ENCODE peak calls at places on chromosomes 4 and X, in seven cellular contexts. One of them, this sample, is unnamed.
A peak's percentile ranks its signal among the peaks of the same experiment; 100 is the strongest.

GRCh38 chr4:138772366-138772765 is 243.2 kb upstream of the NOCT start:
- DNase-seq in EH: no peak
- DNase-seq in GM19239: no peak
- DNase-seq in activated T-cell treated with anti-CD3 and anti-CD28 coated beads, Interleukin-2, amount 50 U/mL, for 1 hour: no peak
- DNase-seq in cardiac muscle cell: no peak
- DNase-seq in NCI-H748 treated with DMSO at 0.1 percent for 48 hours: no peak
- DNase-seq in dermis microvascular lymphatic vessel endothelial cell: no peak
- DNase-seq in this sample: no peak

GRCh38 chr4:74018771-74019170 is 19.7 kb downstream of the CXCL3 start:
- DNase-seq in cardiac muscle cell: no peak
- DNase-seq in activated T-cell treated with anti-CD3 and anti-CD28 coated beads, Interleukin-2, amount 50 U/mL, for 1 hour: no peak
- DNase-seq in dermis microvascular lymphatic vessel endothelial cell: no peak
- DNase-seq in NCI-H748 treated with DMSO at 0.1 percent for 48 hours: no peak
- DNase-seq in GM19239: no peak
- DNase-seq in EH: no peak
- DNase-seq in this sample: no peak

GRCh38 chrX:10015711-10016515 is 48.8 kb downstream of the CLDN34 start:
- DNase-seq in EH: peak; percentile 67
- DNase-seq in NCI-H748 treated with DMSO at 0.1 percent for 48 hours: no peak
- DNase-seq in GM19239: no peak
- DNase-seq in dermis microvascular lymphatic vessel endothelial cell: peak; percentile 52
- DNase-seq in activated T-cell treated with anti-CD3 and anti-CD28 coated beads, Interleukin-2, amount 50 U/mL, for 1 hour: peak; percentile 37
- DNase-seq in cardiac muscle cell: peak; percentile 42
- DNase-seq in this sample: no peak

GRCh38 chrX:11540532-11541377 is 125.0 kb downstream of the ARHGAP6 start:
- DNase-seq in cardiac muscle cell: peak; percentile 29
- DNase-seq in GM19239: no peak
- DNase-seq in dermis microvascular lymphatic vessel endothelial cell: no peak
- DNase-seq in NCI-H748 treated with DMSO at 0.1 percent for 48 hours: no peak
- DNase-seq in EH: no peak
- DNase-seq in activated T-cell treated with anti-CD3 and anti-CD28 coated beads, Interleukin-2, amount 50 U/mL, for 1 hour: no peak
- DNase-seq in this sample: no peak

GRCh38 chr4:101701551-101701950 is 89.0 kb upstream of the BANK1 start:
- DNase-seq in dermis microvascular lymphatic vessel endothelial cell: no peak
- DNase-seq in GM19239: no peak
- DNase-seq in activated T-cell treated with anti-CD3 and anti-CD28 coated beads, Interleukin-2, amount 50 U/mL, for 1 hour: no peak
- DNase-seq in EH: no peak
- DNase-seq in NCI-H748 treated with DMSO at 0.1 percent for 48 hours: no peak
- DNase-seq in cardiac muscle cell: no peak
- DNase-seq in this sample: no peak

GRCh38 chr4:180751009-180751408 is 1492.2 kb upstream of the TENM3 start:
- DNase-seq in activated T-cell treated with anti-CD3 and anti-CD28 coated beads, Interleukin-2, amount 50 U/mL, for 1 hour: no peak
- DNase-seq in EH: no peak
- DNase-seq in cardiac muscle cell: peak; percentile 1
- DNase-seq in dermis microvascular lymphatic vessel endothelial cell: no peak
- DNase-seq in GM19239: no peak
- DNase-seq in NCI-H748 treated with DMSO at 0.1 percent for 48 hours: no peak
- DNase-seq in this sample: peak; percentile 12

GRCh38 chr4:134388351-134388750 is 186.8 kb upstream of the PABPC4L start:
- DNase-seq in EH: no peak
- DNase-seq in GM19239: no peak
- DNase-seq in dermis microvascular lymphatic vessel endothelial cell: no peak
- DNase-seq in activated T-cell treated with anti-CD3 and anti-CD28 coated beads, Interleukin-2, amount 50 U/mL, for 1 hour: no peak
- DNase-seq in NCI-H748 treated with DMSO at 0.1 percent for 48 hours: no peak
- DNase-seq in cardiac muscle cell: no peak
- DNase-seq in this sample: no peak

GRCh38 chr4:10077492-10078335 is 38.9 kb downstream of the WDR1 start:
- DNase-seq in activated T-cell treated with anti-CD3 and anti-CD28 coated beads, Interleukin-2, amount 50 U/mL, for 1 hour: peak; percentile 18
- DNase-seq in NCI-H748 treated with DMSO at 0.1 percent for 48 hours: no peak
- DNase-seq in dermis microvascular lymphatic vessel endothelial cell: peak; percentile 53
- DNase-seq in EH: no peak
- DNase-seq in cardiac muscle cell: no peak
- DNase-seq in GM19239: no peak
- DNase-seq in this sample: no peak

GRCh38 chrX:133444952-133445831 is 29.9 kb upstream of the GPC4 start:
- DNase-seq in cardiac muscle cell: peak; percentile 2
- DNase-seq in NCI-H748 treated with DMSO at 0.1 percent for 48 hours: no peak
- DNase-seq in activated T-cell treated with anti-CD3 and anti-CD28 coated beads, Interleukin-2, amount 50 U/mL, for 1 hour: no peak
- DNase-seq in GM19239: no peak
- DNase-seq in dermis microvascular lymphatic vessel endothelial cell: no peak
- DNase-seq in EH: no peak
- DNase-seq in this sample: no peak

GRCh38 chrX:37871626-37872302 is 24.4 kb upstream of the DYNLT3 start:
- DNase-seq in activated T-cell treated with anti-CD3 and anti-CD28 coated beads, Interleukin-2, amount 50 U/mL, for 1 hour: no peak
- DNase-seq in cardiac muscle cell: peak; percentile 80
- DNase-seq in GM19239: no peak
- DNase-seq in NCI-H748 treated with DMSO at 0.1 percent for 48 hours: no peak
- DNase-seq in dermis microvascular lymphatic vessel endothelial cell: peak; percentile 6
- DNase-seq in EH: peak; percentile 87
- DNase-seq in this sample: peak; percentile 85

GRCh38 chr4:172055046-172055445 is 241.8 kb downstream of the GALNTL6 start:
- DNase-seq in cardiac muscle cell: no peak
- DNase-seq in dermis microvascular lymphatic vessel endothelial cell: no peak
- DNase-seq in activated T-cell treated with anti-CD3 and anti-CD28 coated beads, Interleukin-2, amount 50 U/mL, for 1 hour: no peak
- DNase-seq in NCI-H748 treated with DMSO at 0.1 percent for 48 hours: no peak
- DNase-seq in GM19239: no peak
- DNase-seq in EH: no peak
- DNase-seq in this sample: no peak

GRCh38 chr4:72567821-72568620 is 1.0 kb downstream of the ADAMTS3 start:
- DNase-seq in activated T-cell treated with anti-CD3 and anti-CD28 coated beads, Interleukin-2, amount 50 U/mL, for 1 hour: no peak
- DNase-seq in NCI-H748 treated with DMSO at 0.1 percent for 48 hours: no peak
- DNase-seq in EH: peak; percentile 71
- DNase-seq in dermis microvascular lymphatic vessel endothelial cell: peak; percentile 55
- DNase-seq in cardiac muscle cell: peak; percentile 93
- DNase-seq in GM19239: no peak
- DNase-seq in this sample: peak; percentile 84

GRCh38 chr4:164440196-164440595 is 313.7 kb upstream of the SMIM31 start:
- DNase-seq in dermis microvascular lymphatic vessel endothelial cell: peak; percentile 1
- DNase-seq in cardiac muscle cell: no peak
- DNase-seq in EH: no peak
- DNase-seq in NCI-H748 treated with DMSO at 0.1 percent for 48 hours: no peak
- DNase-seq in GM19239: no peak
- DNase-seq in activated T-cell treated with anti-CD3 and anti-CD28 coated beads, Interleukin-2, amount 50 U/mL, for 1 hour: no peak
- DNase-seq in this sample: no peak

GRCh38 chr4:56861365-56861764 is 39.9 kb upstream of the SPINK2 start:
- DNase-seq in dermis microvascular lymphatic vessel endothelial cell: no peak
- DNase-seq in cardiac muscle cell: peak; percentile 15
- DNase-seq in EH: peak; percentile 12
- DNase-seq in GM19239: no peak
- DNase-seq in NCI-H748 treated with DMSO at 0.1 percent for 48 hours: no peak
- DNase-seq in activated T-cell treated with anti-CD3 and anti-CD28 coated beads, Interleukin-2, amount 50 U/mL, for 1 hour: no peak
- DNase-seq in this sample: no peak

GRCh38 chrX:44035576-44035975 is 62.4 kb upstream of the NDP start:
- DNase-seq in activated T-cell treated with anti-CD3 and anti-CD28 coated beads, Interleukin-2, amount 50 U/mL, for 1 hour: no peak
- DNase-seq in dermis microvascular lymphatic vessel endothelial cell: no peak
- DNase-seq in EH: no peak
- DNase-seq in GM19239: no peak
- DNase-seq in cardiac muscle cell: peak; percentile 20
- DNase-seq in NCI-H748 treated with DMSO at 0.1 percent for 48 hours: no peak
- DNase-seq in this sample: no peak

GRCh38 chr4:2263701-2264321 is 1.9 kb upstream of the MXD4 start:
- DNase-seq in dermis microvascular lymphatic vessel endothelial cell: no peak
- DNase-seq in cardiac muscle cell: no peak
- DNase-seq in EH: no peak
- DNase-seq in activated T-cell treated with anti-CD3 and anti-CD28 coated beads, Interleukin-2, amount 50 U/mL, for 1 hour: no peak
- DNase-seq in GM19239: no peak
- DNase-seq in NCI-H748 treated with DMSO at 0.1 percent for 48 hours: no peak
- DNase-seq in this sample: no peak

GRCh38 chrX:152878976-152879755 is 18.7 kb upstream of the ZNF185 start:
- DNase-seq in activated T-cell treated with anti-CD3 and anti-CD28 coated beads, Interleukin-2, amount 50 U/mL, for 1 hour: no peak
- DNase-seq in EH: no peak
- DNase-seq in GM19239: no peak
- DNase-seq in dermis microvascular lymphatic vessel endothelial cell: no peak
- DNase-seq in NCI-H748 treated with DMSO at 0.1 percent for 48 hours: no peak
- DNase-seq in cardiac muscle cell: no peak
- DNase-seq in this sample: no peak

GRCh38 chr4:26854701-26855100 is 5.9 kb upstream of the STIM2 start:
- DNase-seq in dermis microvascular lymphatic vessel endothelial cell: no peak
- DNase-seq in activated T-cell treated with anti-CD3 and anti-CD28 coated beads, Interleukin-2, amount 50 U/mL, for 1 hour: no peak
- DNase-seq in EH: no peak
- DNase-seq in NCI-H748 treated with DMSO at 0.1 percent for 48 hours: no peak
- DNase-seq in GM19239: no peak
- DNase-seq in cardiac muscle cell: no peak
- DNase-seq in this sample: no peak

GRCh38 chrX:40261955-40262596 is 164.3 kb upstream of the BCOR start:
- DNase-seq in GM19239: no peak
- DNase-seq in NCI-H748 treated with DMSO at 0.1 percent for 48 hours: no peak
- DNase-seq in cardiac muscle cell: peak; percentile 87
- DNase-seq in EH: no peak
- DNase-seq in activated T-cell treated with anti-CD3 and anti-CD28 coated beads, Interleukin-2, amount 50 U/mL, for 1 hour: no peak
- DNase-seq in dermis microvascular lymphatic vessel endothelial cell: no peak
- DNase-seq in this sample: no peak

GRCh38 chr4:152244659-152245058 is 291.2 kb downstream of the FBXW7 start:
- DNase-seq in GM19239: no peak
- DNase-seq in EH: no peak
- DNase-seq in dermis microvascular lymphatic vessel endothelial cell: no peak
- DNase-seq in activated T-cell treated with anti-CD3 and anti-CD28 coated beads, Interleukin-2, amount 50 U/mL, for 1 hour: no peak
- DNase-seq in NCI-H748 treated with DMSO at 0.1 percent for 48 hours: no peak
- DNase-seq in cardiac muscle cell: no peak
- DNase-seq in this sample: no peak

GRCh38 chrX:101658661-101659477 is 781 bp downstream of the ARMCX2 start:
- DNase-seq in EH: peak; percentile 67
- DNase-seq in NCI-H748 treated with DMSO at 0.1 percent for 48 hours: peak; percentile 32
- DNase-seq in cardiac muscle cell: peak; percentile 58
- DNase-seq in GM19239: peak; percentile 28
- DNase-seq in dermis microvascular lymphatic vessel endothelial cell: peak; percentile 36
- DNase-seq in activated T-cell treated with anti-CD3 and anti-CD28 coated beads, Interleukin-2, amount 50 U/mL, for 1 hour: peak; percentile 64
- DNase-seq in this sample: peak; percentile 3

GRCh38 chr4:140071806-140072205 is 82.2 kb downstream of the MAML3 start:
- DNase-seq in activated T-cell treated with anti-CD3 and anti-CD28 coated beads, Interleukin-2, amount 50 U/mL, for 1 hour: peak; percentile 40
- DNase-seq in dermis microvascular lymphatic vessel endothelial cell: no peak
- DNase-seq in cardiac muscle cell: peak; percentile 98
- DNase-seq in NCI-H748 treated with DMSO at 0.1 percent for 48 hours: no peak
- DNase-seq in EH: peak; percentile 82
- DNase-seq in GM19239: peak; percentile 33
- DNase-seq in this sample: peak; percentile 82

GRCh38 chr4:38387348-38387747 is 276.7 kb upstream of the KLF3 start:
- DNase-seq in NCI-H748 treated with DMSO at 0.1 percent for 48 hours: no peak
- DNase-seq in EH: no peak
- DNase-seq in cardiac muscle cell: peak; percentile 97
- DNase-seq in dermis microvascular lymphatic vessel endothelial cell: no peak
- DNase-seq in activated T-cell treated with anti-CD3 and anti-CD28 coated beads, Interleukin-2, amount 50 U/mL, for 1 hour: no peak
- DNase-seq in GM19239: no peak
- DNase-seq in this sample: peak; percentile 15

GRCh38 chr4:153556441-153556815 is 90.3 kb downstream of the TMEM131L start:
- DNase-seq in NCI-H748 treated with DMSO at 0.1 percent for 48 hours: no peak
- DNase-seq in GM19239: no peak
- DNase-seq in EH: no peak
- DNase-seq in cardiac muscle cell: no peak
- DNase-seq in activated T-cell treated with anti-CD3 and anti-CD28 coated beads, Interleukin-2, amount 50 U/mL, for 1 hour: no peak
- DNase-seq in dermis microvascular lymphatic vessel endothelial cell: peak; percentile 10
- DNase-seq in this sample: no peak

GRCh38 chrX:68648960-68649359 is 1.5 kb downstream of the STARD8 start:
- DNase-seq in activated T-cell treated with anti-CD3 and anti-CD28 coated beads, Interleukin-2, amount 50 U/mL, for 1 hour: no peak
- DNase-seq in EH: peak; percentile 77
- DNase-seq in dermis microvascular lymphatic vessel endothelial cell: no peak
- DNase-seq in cardiac muscle cell: no peak
- DNase-seq in NCI-H748 treated with DMSO at 0.1 percent for 48 hours: no peak
- DNase-seq in GM19239: no peak
- DNase-seq in this sample: no peak

GRCh38 chr4:40515398-40516293 is 114.0 kb downstream of the RBM47 start:
- DNase-seq in dermis microvascular lymphatic vessel endothelial cell: no peak
- DNase-seq in activated T-cell treated with anti-CD3 and anti-CD28 coated beads, Interleukin-2, amount 50 U/mL, for 1 hour: no peak
- DNase-seq in cardiac muscle cell: peak; percentile 71
- DNase-seq in NCI-H748 treated with DMSO at 0.1 percent for 48 hours: no peak
- DNase-seq in EH: peak; percentile 17
- DNase-seq in GM19239: peak; percentile 71
- DNase-seq in this sample: no peak

GRCh38 chrX:7985568-7985967 is 58.4 kb upstream of the PNPLA4 start:
- DNase-seq in NCI-H748 treated with DMSO at 0.1 percent for 48 hours: no peak
- DNase-seq in cardiac muscle cell: no peak
- DNase-seq in activated T-cell treated with anti-CD3 and anti-CD28 coated beads, Interleukin-2, amount 50 U/mL, for 1 hour: no peak
- DNase-seq in GM19239: no peak
- DNase-seq in dermis microvascular lymphatic vessel endothelial cell: no peak
- DNase-seq in EH: peak; percentile 49
- DNase-seq in this sample: peak; percentile 22

GRCh38 chr4:121462660-121463261 is 81.9 kb upstream of the QRFPR start:
- DNase-seq in EH: peak; percentile 62
- DNase-seq in GM19239: peak; percentile 8
- DNase-seq in NCI-H748 treated with DMSO at 0.1 percent for 48 hours: no peak
- DNase-seq in dermis microvascular lymphatic vessel endothelial cell: peak; percentile 77
- DNase-seq in activated T-cell treated with anti-CD3 and anti-CD28 coated beads, Interleukin-2, amount 50 U/mL, for 1 hour: no peak
- DNase-seq in cardiac muscle cell: peak; percentile 85
- DNase-seq in this sample: peak; percentile 66

GRCh38 chr4:41752081-41752836 is 3.7 kb upstream of the PHOX2B start:
- DNase-seq in activated T-cell treated with anti-CD3 and anti-CD28 coated beads, Interleukin-2, amount 50 U/mL, for 1 hour: no peak
- DNase-seq in GM19239: no peak
- DNase-seq in dermis microvascular lymphatic vessel endothelial cell: no peak
- DNase-seq in cardiac muscle cell: no peak
- DNase-seq in EH: no peak
- DNase-seq in NCI-H748 treated with DMSO at 0.1 percent for 48 hours: no peak
- DNase-seq in this sample: no peak